ENCODE peak calls at places on chromosomes 7 and 10, in five cellular contexts. G is fibroblast of lung, L is GM06990, T is A549, N is RWPE1. M is an unnamed sample.

GRCh38 chr7:26912351-26912750 is 48.0 kb upstream of the SKAP2 start:
- DNase-seq in T (no peak), G (no peak), N (no peak), L (no peak), M (no peak)

GRCh38 chr7:102818176-102818575 is 69.4 kb downstream of the FAM185A start:
- DNase-seq in N (no peak), G (no peak), L (no peak), T (no peak), M (no peak)

GRCh38 chr10:110977662-110978061 is 58.3 kb downstream of the SHOC2 start:
- DNase-seq in L (no peak), N (no peak), G (peak), T (no peak), M (no peak)

GRCh38 chr7:82443044-82443800 is at the start of gene CACNA2D1:
- DNase-seq in N (peak), T (no peak), G (peak), L (peak), M (peak)

GRCh38 chr7:99601656-99602310 is 3.7 kb downstream of the TMEM225B start:
- DNase-seq in G (no peak), T (no peak), N (no peak), L (no peak), M (no peak)

GRCh38 chr7:158680754-158681153 is 23.9 kb downstream of the NCAPG2 start:
- DNase-seq in T (no peak), G (peak), N (no peak), L (no peak), M (no peak)

GRCh38 chr10:8566737-8567136 is 512.2 kb downstream of the GATA3 start:
- DNase-seq in N (no peak), T (no peak), G (no peak), L (no peak), M (no peak)

GRCh38 chr10:74825371-74826141 is 844 bp upstream of the KAT6B start:
- DNase-seq in G (no peak), L (peak), N (no peak), T (no peak), M (peak)

GRCh38 chr7:79063019-79063698 is 390.3 kb downstream of the MAGI2 start:
- DNase-seq in N (no peak), L (no peak), T (no peak), G (peak), M (no peak)
- TF ChIP-seq CTCF in N (no peak), L (peak), T (no peak), G (no peak), M (peak)

GRCh38 chr10:86327954-86328705 is 38.5 kb downstream of the GRID1 start:
- DNase-seq in N (no peak), L (no peak), G (no peak), T (no peak), M (no peak)

GRCh38 chr10:86329093-86329710 is 37.4 kb downstream of the GRID1 start:
- DNase-seq in G (no peak), N (no peak), T (no peak), L (no peak), M (no peak)

GRCh38 chr10:86321568-86321967 is 45.0 kb downstream of the GRID1 start:
- DNase-seq in L (no peak), T (no peak), G (no peak), N (no peak), M (no peak)

GRCh38 chr10:86329896-86330680 is 36.5 kb downstream of the GRID1 start:
- DNase-seq in T (no peak), G (no peak), N (no peak), L (no peak), M (no peak)

GRCh38 chr10:86325158-86325557 is 41.4 kb downstream of the GRID1 start:
- DNase-seq in T (no peak), G (no peak), L (no peak), N (no peak), M (no peak)
- TF ChIP-seq CTCF in T (no peak), G (no peak), L (no peak), N (no peak), M (peak)

DNA sequence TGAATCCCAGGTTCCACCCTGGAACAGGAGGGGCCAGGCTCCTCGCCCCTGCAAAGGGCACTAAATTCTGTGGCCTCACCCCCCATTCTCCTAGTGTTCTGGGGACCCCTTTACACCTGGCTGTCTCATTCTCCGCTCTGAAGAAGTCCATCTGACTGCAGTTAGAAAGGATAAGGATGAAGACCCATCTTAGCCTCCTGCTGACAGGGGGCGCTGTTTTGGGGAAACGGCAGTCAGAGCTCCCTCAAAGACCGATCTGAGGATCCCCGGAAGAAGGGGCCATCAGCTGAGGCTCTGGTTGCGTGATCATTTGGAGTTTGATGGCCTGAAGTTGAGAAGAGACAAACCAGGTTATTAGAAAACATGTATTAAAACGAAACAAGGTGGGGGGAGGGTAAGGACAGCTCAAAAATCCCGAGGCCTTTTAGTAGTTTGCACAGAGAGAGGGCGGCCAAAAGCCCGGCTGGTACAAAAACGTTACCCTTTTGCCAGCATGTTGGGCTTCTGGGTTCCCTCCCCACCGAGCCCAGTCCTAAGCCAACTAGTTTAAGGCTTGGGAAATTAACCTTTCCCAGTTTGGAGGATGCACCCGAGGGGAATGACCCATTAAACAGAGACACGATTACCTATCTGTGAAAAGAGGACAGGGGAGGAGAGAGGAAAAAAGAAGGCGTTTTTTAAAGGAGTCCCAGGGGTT is 102.8 kb downstream of the CHN2 start:
- DNase-seq in G (no peak), L (no peak), T (peak), N (no peak), M (no peak)
- TF ChIP-seq CTCF in G (no peak), L (peak), T (no peak), N (no peak), M (peak)

GRCh38 chr7:148436135-148436534 is 154.4 kb upstream of the C7orf33 start:
- DNase-seq in L (no peak), G (no peak), N (no peak), T (no peak), M (no peak)
- TF ChIP-seq CTCF in L (no peak), G (no peak), N (no peak), T (no peak), M (no peak)

GRCh38 chr10:32893431-32893830 is 64.6 kb downstream of the ITGB1 start:
- DNase-seq in N (no peak), G (no peak), T (peak), L (no peak), M (no peak)
- TF ChIP-seq CTCF in N (no peak), G (no peak), T (no peak), L (no peak), M (no peak)

DNA sequence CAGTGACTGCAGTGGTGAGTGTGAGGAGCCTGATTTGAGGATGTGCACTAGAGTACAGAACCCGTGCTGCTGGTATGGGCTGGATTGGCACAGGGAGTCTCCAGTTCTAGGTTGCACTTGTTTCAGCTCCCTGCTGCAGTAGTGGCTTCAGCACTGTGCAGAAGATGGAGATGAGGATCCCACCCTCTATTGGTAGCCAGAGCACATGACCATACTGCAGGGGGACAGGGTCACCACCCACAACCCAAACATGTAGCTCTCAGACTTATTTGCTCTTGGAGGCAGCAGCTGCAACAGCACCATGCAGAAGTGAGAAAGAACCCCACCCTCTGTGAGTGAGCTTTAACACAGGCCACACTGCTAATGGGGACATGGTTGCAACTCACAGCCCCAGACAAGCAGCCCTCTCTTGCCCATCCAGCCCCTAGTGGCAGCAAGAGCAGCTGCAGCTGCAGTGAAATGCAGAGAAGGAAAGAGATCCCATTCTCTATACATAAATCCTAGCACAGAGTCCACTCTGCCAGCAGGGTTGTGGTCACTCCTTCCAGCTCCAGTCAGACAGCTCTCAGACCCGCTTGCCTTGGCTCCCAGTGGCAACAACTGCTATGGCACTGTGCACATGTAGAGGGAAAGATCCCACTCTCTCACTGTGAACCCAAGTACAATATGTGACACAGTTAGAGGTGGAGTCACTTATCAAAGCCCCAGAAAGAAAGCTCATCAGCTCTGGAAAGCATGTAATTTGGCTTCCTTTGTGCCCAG is 51.4 kb upstream of the SCIN start:
- DNase-seq in N (peak), T (peak), G (peak), L (no peak), M (no peak)
- TF ChIP-seq CTCF in N (peak), T (peak), G (peak), L (peak), M (peak)

DNA sequence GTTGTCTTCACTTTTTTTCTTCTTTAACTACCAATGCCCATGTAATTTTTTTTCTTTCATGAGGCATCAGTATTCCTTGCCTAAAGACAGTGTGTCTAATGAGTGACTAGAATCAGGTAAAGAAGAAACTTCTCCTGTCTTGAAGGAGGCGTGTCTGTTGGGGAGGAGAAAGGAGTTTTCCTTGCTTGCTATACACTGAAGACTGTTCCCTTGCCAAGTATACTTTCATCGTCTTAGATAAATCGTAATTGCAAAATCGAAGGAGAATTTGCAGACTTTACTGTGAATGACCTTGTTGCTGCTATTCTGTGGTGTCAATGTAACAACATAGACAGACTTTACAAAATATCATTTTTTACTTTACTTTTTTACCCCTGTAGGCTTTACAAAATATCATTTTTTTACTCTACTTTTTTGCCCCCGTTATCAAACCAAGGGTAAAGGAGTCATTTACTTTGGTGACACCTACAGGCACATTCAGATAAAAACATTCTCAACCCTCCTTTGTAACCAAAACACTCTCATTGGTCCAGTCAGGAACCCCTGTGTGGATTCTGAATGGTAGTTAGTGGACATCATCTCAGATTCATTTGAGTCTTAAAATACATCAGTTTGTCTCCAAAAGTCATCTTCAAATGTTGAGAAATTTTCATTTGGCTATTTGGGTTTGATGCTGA is 232.4 kb downstream of the AHR start:
- DNase-seq in L (no peak), G (peak), N (peak), T (no peak), M (no peak)
- TF ChIP-seq CTCF in L (peak), G (no peak), N (no peak), T (peak), M (peak)

DNA sequence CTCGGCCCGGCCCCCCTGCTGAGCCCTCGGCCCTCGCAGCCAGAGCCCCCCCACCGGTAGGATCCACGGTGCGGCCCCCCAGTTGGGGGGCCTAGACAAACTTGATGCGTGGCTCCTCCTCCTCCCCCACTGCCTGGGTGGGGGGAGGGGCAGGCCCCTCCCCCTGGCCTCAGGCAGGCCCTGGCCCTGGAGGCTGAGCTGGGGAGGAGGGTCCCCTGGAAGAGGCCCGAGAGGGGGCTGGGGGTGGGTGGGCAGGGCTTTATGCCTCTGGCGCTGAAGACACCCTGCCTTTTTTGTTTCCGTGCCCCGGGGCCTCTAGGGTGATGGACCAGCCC is 3.7 kb downstream of the VPS37D start:
- DNase-seq in G (no peak), L (no peak), N (no peak), T (no peak), M (no peak)
- TF ChIP-seq CTCF in G (no peak), L (no peak), N (no peak), T (no peak), M (no peak)

DNA sequence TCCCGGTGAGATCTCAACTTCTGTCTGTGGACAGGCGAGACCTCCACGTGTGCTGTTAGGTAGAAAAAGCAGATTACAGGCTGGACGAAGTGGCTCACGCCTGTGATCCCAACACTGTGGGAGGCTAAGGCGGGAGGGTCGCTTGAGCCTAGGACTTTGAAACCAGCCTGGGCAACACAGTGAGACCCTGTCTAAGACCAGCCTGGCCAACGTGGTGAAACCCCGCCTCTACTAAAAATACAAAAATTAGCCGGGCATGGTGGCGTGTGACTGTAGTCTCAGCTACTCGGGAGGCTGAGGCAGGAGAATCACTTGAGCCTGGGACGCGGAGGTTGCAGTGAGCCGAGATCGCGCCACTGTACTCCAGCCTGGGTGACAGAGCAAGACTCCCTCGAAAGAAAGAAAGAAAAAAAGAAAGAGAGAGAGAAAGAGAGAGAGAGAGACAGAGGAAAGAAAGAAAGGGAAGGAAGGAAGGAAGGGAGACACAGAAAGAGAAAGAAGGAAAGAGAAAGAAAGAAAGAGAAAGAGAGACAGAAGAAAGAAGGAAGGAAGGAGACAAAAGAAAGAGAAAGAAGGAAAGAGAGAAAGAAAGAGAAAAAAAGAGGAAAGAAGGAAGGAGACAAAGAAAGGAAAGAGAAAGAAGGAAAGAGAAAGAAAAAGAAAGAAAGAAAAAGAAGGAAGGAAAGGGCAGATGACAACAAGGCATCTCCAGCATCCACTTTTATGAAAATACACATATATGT is 29.6 kb upstream of the SUN1 start:
- DNase-seq in L (no peak), N (no peak), G (no peak), T (no peak), M (no peak)
- TF ChIP-seq CTCF in L (no peak), N (no peak), G (no peak), T (no peak), M (no peak)